ENCODE peak calls at places on chromosomes 6 and 20, in four cellular contexts. S is activated CD4-positive, alpha-beta T cell treated with anti-CD3 and anti-CD28 coated beads for 48 hours; Z is RWPE1; R is left ventricle myocardium inferior. G is an unnamed sample.

GRCh38 chr6:148653138-148653776 is 93.6 kb upstream of the UST start:
- DNase-seq in S (no peak), R (no peak), Z (no peak), G (no peak)

GRCh38 chr20:46520540-46520939 is 7.2 kb upstream of the ZNF334 start:
- DNase-seq in R (no peak), S (no peak), Z (no peak), G (no peak)

GRCh38 chr6:14077193-14077853 is 40.2 kb upstream of the CD83 start:
- DNase-seq in S (no peak), Z (no peak), R (no peak), G (no peak)

GRCh38 chr6:148963738-148964137 is 216.9 kb downstream of the UST start:
- DNase-seq in S (no peak), R (no peak), Z (no peak), G (no peak)

GRCh38 chr6:13378669-13379590 is 50.6 kb upstream of the TBC1D7 start:
- DNase-seq in Z (no peak), S (no peak), R (no peak), G (no peak)

GRCh38 chr6:139738801-139739490 is 364.5 kb upstream of the CITED2 start:
- DNase-seq in R (no peak), Z (no peak), S (no peak), G (no peak)

GRCh38 chr6:126657556-126658129 is 317.7 kb downstream of the CENPW start:
- DNase-seq in S (no peak), Z (peak; percentile 10), R (no peak), G (no peak)

GRCh38 chr6:143999406-143999805 is 8.7 kb downstream of the PLAGL1 start:
- DNase-seq in R (no peak), Z (no peak), S (no peak), G (no peak)

GRCh38 chr6:143692696-143693095 is 14.9 kb downstream of the PHACTR2 start:
- DNase-seq in R (no peak), S (no peak), Z (no peak), G (no peak)

GRCh38 chr20:62771396-62772102 is 24.7 kb upstream of the MRGBP start:
- DNase-seq in Z (no peak), S (no peak), R (no peak), G (no peak)

GRCh38 chr6:78623567-78623966 is 243.8 kb upstream of the IRAK1BP1 start:
- DNase-seq in S (no peak), R (no peak), Z (no peak), G (no peak)

GRCh38 chr20:61802721-61803311 is 262.9 kb downstream of the TAF4 start:
- DNase-seq in Z (no peak), S (no peak), R (peak; percentile 12), G (no peak)

GRCh38 chr6:15389079-15389758 is 143.3 kb downstream of the JARID2 start:
- DNase-seq in R (no peak), Z (no peak), S (no peak), G (no peak)

GRCh38 chr6:7721654-7722053 is 4.2 kb upstream of the BMP6 start:
- DNase-seq in Z (no peak), R (no peak), S (no peak), G (no peak)

GRCh38 chr20:12207875-12208274 is 290.2 kb downstream of the BTBD3 start:
- DNase-seq in R (no peak), S (peak; percentile 6), Z (peak; percentile 4), G (no peak)

GRCh38 chr6:45450801-45451200 is 73.1 kb upstream of the SUPT3H start:
- DNase-seq in R (no peak), Z (no peak), S (no peak), G (no peak)

GRCh38 chr6:4178737-4179333 is 43.5 kb upstream of the ECI2 start:
- DNase-seq in R (no peak), S (no peak), Z (no peak), G (no peak)

GRCh38 chr6:75349262-75349984 is 64.8 kb upstream of the TMEM30A start:
- DNase-seq in R (peak; percentile 36), Z (no peak), S (no peak), G (no peak)

G was measured in NCI-H1930.